ENCODE peak calls at places on chromosomes 6 and 20, in ten cellular contexts. T, J, Q, A, V, S, N, U, F and Z are unnamed samples.

GRCh38 chr6:103122766-103123601 is 1729.5 kb downstream of the GRIK2 start:
- DNase-seq in J (peak), A (no peak), F (peak), N (peak), S (peak), T (no peak), V (no peak), Q (no peak), U (peak), Z (peak)

GRCh38 chr6:55913213-55914195 is 38.1 kb upstream of the BMP5 start:
- DNase-seq in F (no peak), T (no peak), J (peak), U (no peak), S (no peak), A (no peak), N (no peak), V (no peak), Q (no peak), Z (no peak)

GRCh38 chr20:58707770-58708169 is 15.2 kb downstream of the NPEPL1 start:
- DNase-seq in N (no peak), F (no peak), U (no peak), J (no peak), V (no peak), T (no peak), S (no peak), A (no peak), Q (no peak), Z (no peak)

GRCh38 chr20:5001174-5002076 is at the start of gene SLC23A2:
- DNase-seq in A (no peak), Q (peak), N (no peak), T (no peak), S (peak), J (peak), V (no peak), F (no peak), U (peak), Z (no peak)

GRCh38 chr6:11276911-11277274 is 44.4 kb upstream of the NEDD9 start:
- DNase-seq in Q (no peak), S (no peak), U (no peak), A (no peak), N (no peak), J (no peak), T (no peak), V (no peak), F (no peak), Z (no peak)

GRCh38 chr20:34998331-34998950 is 42.8 kb downstream of the MYH7B start:
- DNase-seq in S (no peak), N (no peak), F (no peak), U (no peak), T (no peak), V (no peak), A (no peak), Q (no peak), J (peak), Z (no peak)

GRCh38 chr6:152993431-152993830 is 9.1 kb downstream of the MTRF1L start:
- DNase-seq in S (no peak), V (no peak), N (no peak), F (no peak), U (no peak), A (no peak), T (no peak), J (no peak), Q (no peak), Z (no peak)

GRCh38 chr6:54173084-54173483 is 61.8 kb downstream of the MLIP start:
- DNase-seq in U (no peak), F (no peak), N (no peak), V (no peak), A (no peak), T (no peak), S (peak), Q (no peak), J (no peak), Z (no peak)

GRCh38 chr6:148398686-148399085 is 56.0 kb downstream of the SASH1 start:
- DNase-seq in N (no peak), S (no peak), T (no peak), F (no peak), Q (no peak), V (no peak), U (no peak), A (no peak), J (no peak), Z (no peak)

GRCh38 chr6:76403058-76403457 is 330.6 kb upstream of the IMPG1 start:
- DNase-seq in F (no peak), U (no peak), T (no peak), N (no peak), J (no peak), A (no peak), S (no peak), Q (no peak), V (no peak), Z (no peak)

GRCh38 chr6:155248021-155249001 is 15.5 kb upstream of the CLDN20 start:
- DNase-seq in Q (peak), N (peak), J (peak), U (peak), V (peak), A (peak), F (no peak), T (peak), S (peak), Z (no peak)

GRCh38 chr20:642398-643174 is 10.4 kb downstream of the SRXN1 start:
- DNase-seq in Q (no peak), U (no peak), A (no peak), N (no peak), S (no peak), T (peak), J (peak), F (no peak), V (no peak), Z (no peak)

GRCh38 chr6:152401978-152402377 is 235.2 kb downstream of the SYNE1 start:
- DNase-seq in U (no peak), Q (no peak), N (no peak), J (no peak), S (peak), A (peak), F (no peak), T (no peak), V (no peak), Z (no peak)

GRCh38 chr6:34969662-34970265 is 80.7 kb downstream of the ANKS1A start:
- DNase-seq in U (no peak), F (no peak), Q (no peak), N (no peak), J (no peak), S (no peak), A (no peak), V (no peak), T (no peak), Z (no peak)

GRCh38 chr6:3281669-3282460 is 23.1 kb downstream of the PSMG4 start:
- DNase-seq in J (no peak), Q (peak), T (no peak), U (no peak), F (no peak), A (peak), N (no peak), V (peak), S (peak), Z (no peak)

GRCh38 chr6:77650098-77650663 is 2.7 kb upstream of the MEI4 start:
- DNase-seq in S (peak), Q (no peak), A (no peak), J (peak), F (peak), T (no peak), V (no peak), N (no peak), U (no peak), Z (peak)

GRCh38 chr6:34237316-34237721 is 646 bp downstream of the HMGA1 start:
- DNase-seq in T (no peak), J (no peak), V (no peak), S (peak), Q (no peak), F (no peak), N (no peak), U (no peak), A (no peak), Z (no peak)

GRCh38 chr20:10596726-10597125 is 77.1 kb downstream of the JAG1 start:
- DNase-seq in N (no peak), A (peak), U (no peak), S (peak), T (no peak), F (no peak), J (no peak), V (no peak), Q (no peak), Z (no peak)

GRCh38 chr20:35326021-35326731 is 34.0 kb upstream of the FAM83C start:
- DNase-seq in F (no peak), V (no peak), N (no peak), T (no peak), J (no peak), S (no peak), Q (no peak), U (no peak), A (no peak), Z (no peak)

GRCh38 chr6:166618866-166619761 is 7.9 kb downstream of the RPS6KA2 start:
- DNase-seq in J (no peak), N (no peak), U (no peak), T (no peak), F (no peak), S (no peak), A (peak), V (peak), Q (no peak), Z (no peak)

GRCh38 chr6:64930664-64931063 is 776.4 kb downstream of the EYS start:
- DNase-seq in F (no peak), N (no peak), A (no peak), U (no peak), J (no peak), S (no peak), T (no peak), Q (no peak), V (no peak), Z (no peak)

GRCh38 chr6:166903027-166903426 is 53.3 kb downstream of the RNASET2 start:
- DNase-seq in V (no peak), T (no peak), J (no peak), F (no peak), S (no peak), N (no peak), Q (no peak), U (no peak), A (no peak), Z (no peak)

GRCh38 chr20:51437182-51437923 is 105.2 kb downstream of the NFATC2 start:
- DNase-seq in J (no peak), V (no peak), Q (no peak), U (no peak), N (no peak), A (no peak), F (no peak), T (no peak), S (no peak), Z (no peak)

GRCh38 chr6:151070666-151071065 is 169.1 kb upstream of the AKAP12 start:
- DNase-seq in A (no peak), N (no peak), V (peak), T (no peak), J (no peak), U (no peak), F (no peak), S (peak), Q (no peak), Z (no peak)

GRCh38 chr6:98836025-98836961 is 1.9 kb downstream of the POU3F2 start:
- DNase-seq in S (no peak), J (no peak), N (no peak), A (no peak), V (no peak), Q (no peak), U (no peak), T (peak), F (no peak), Z (no peak)

GRCh38 chr20:42401598-42401997 is 783.4 kb upstream of the CHD6 start:
- DNase-seq in S (no peak), J (no peak), V (no peak), Q (no peak), N (no peak), T (no peak), A (no peak), F (no peak), U (no peak), Z (no peak)

GRCh38 chr6:149354009-149354408 is 36.5 kb downstream of the TAB2 start:
- DNase-seq in U (no peak), J (no peak), F (no peak), Q (no peak), S (no peak), A (no peak), N (no peak), V (no peak), T (no peak), Z (no peak)

GRCh38 chr20:19992996-19993908 is 23.9 kb upstream of the NAA20 start:
- DNase-seq in N (no peak), U (no peak), Q (no peak), F (no peak), S (peak), T (peak), A (peak), V (peak), J (peak), Z (no peak)

GRCh38 chr20:51085761-51086160 is 62.9 kb upstream of the KCNG1 start:
- DNase-seq in J (no peak), Q (no peak), N (no peak), U (no peak), V (no peak), A (no peak), F (no peak), S (no peak), T (no peak), Z (no peak)

GRCh38 chr6:56573142-56573541 is 69.5 kb downstream of the DST start:
- DNase-seq in J (no peak), V (no peak), F (no peak), A (no peak), Q (no peak), N (no peak), T (no peak), S (peak), U (no peak), Z (no peak)